ENCODE peak calls at places on chromosomes 13 and 19, in six cellular contexts. B, I, X, Y, Q and P are unnamed samples.

GRCh38 chr13:60448907-60449510 is 52.0 kb downstream of the TDRD3 start:
- DNase-seq in X (no peak), I (no peak), B (no peak), Q (no peak), Y (no peak), P (no peak)

GRCh38 chr13:108915095-108915633 is 285.8 kb downstream of the MYO16 start:
- DNase-seq in B (no peak), X (no peak), Q (no peak), Y (no peak), I (no peak), P (no peak)

GRCh38 chr19:5956728-5957127 is 21.2 kb downstream of the RANBP3 start:
- DNase-seq in Y (no peak), B (no peak), Q (no peak), I (no peak), X (no peak), P (no peak)

GRCh38 chr19:13092608-13093260 is 9.9 kb downstream of the LYL1 start:
- DNase-seq in X (no peak), I (no peak), B (no peak), Y (no peak), Q (no peak), P (no peak)

GRCh38 chr19:48991823-48992570 is 1.1 kb downstream of the GYS1 start:
- DNase-seq in Q (no peak), B (no peak), X (peak; percentile 76), Y (peak; percentile 61), I (peak; percentile 86), P (peak; percentile 93)

GRCh38 chr19:3483226-3483628 is at the start of gene SMIM44:
- DNase-seq in Q (no peak), Y (no peak), I (no peak), X (no peak), B (no peak), P (no peak)

GRCh38 chr13:28679628-28680027 is 20.7 kb downstream of the POMP start:
- DNase-seq in I (no peak), X (no peak), B (no peak), Q (no peak), Y (no peak), P (no peak)

GRCh38 chr13:50626031-50626643 is 217.4 kb downstream of the DLEU7 start:
- DNase-seq in Q (no peak), X (no peak), Y (no peak), B (no peak), I (no peak), P (no peak)

GRCh38 chr19:48354332-48354992 is 9.3 kb downstream of the TMEM143 start:
- DNase-seq in B (no peak), Y (no peak), I (no peak), Q (no peak), X (no peak), P (no peak)

GRCh38 chr13:46951516-46951915 is 54.7 kb upstream of the HTR2A start:
- DNase-seq in Q (no peak), I (no peak), B (no peak), X (no peak), Y (no peak), P (no peak)

GRCh38 chr13:44117351-44117750 is 237.6 kb downstream of the LACC1 start:
- DNase-seq in Y (no peak), X (no peak), I (no peak), B (no peak), Q (no peak), P (no peak)

GRCh38 chr19:7928741-7929701 is 3.1 kb upstream of the CTXN1 start:
- DNase-seq in I (no peak), B (peak; percentile 76), Q (no peak), Y (peak; percentile 64), X (peak; percentile 32), P (no peak)

GRCh38 chr19:39325778-39326680 is 5.4 kb upstream of the LRFN1 start:
- DNase-seq in I (no peak), B (no peak), Q (no peak), Y (no peak), X (no peak), P (no peak)